ENCODE peak calls at places on chromosomes 7 and 10, in four cellular contexts. K is A549, O is adrenal gland, Y is GM12892. J is an unnamed sample.

GRCh38 chr7:130201796-130202195 is 3.4 kb downstream of the TMEM209 start:
- DNase-seq in K (no peak), O (peak), Y (no peak), J (no peak)

GRCh38 chr7:3194501-3195141 is 106.4 kb upstream of the SDK1 start:
- DNase-seq in K (peak), O (no peak), Y (no peak), J (peak)

GRCh38 chr10:31647861-31648260 is 280.8 kb downstream of the ARHGAP12 start:
- DNase-seq in K (no peak), O (no peak), Y (no peak), J (no peak)

GRCh38 chr7:78134256-78134655 is 335.7 kb downstream of the PHTF2 start:
- DNase-seq in K (peak), O (no peak), Y (no peak), J (no peak)

GRCh38 chr10:6067457-6067856 is 5.3 kb upstream of the IL2RA start:
- DNase-seq in K (no peak), O (no peak), Y (no peak), J (no peak)

GRCh38 chr7:144830024-144830785 is 5.6 kb downstream of the TPK1 start:
- DNase-seq in K (no peak), O (no peak), Y (no peak), J (no peak)

GRCh38 chr10:88865281-88865876 is 13.7 kb upstream of the ANKRD22 start:
- DNase-seq in K (no peak), O (no peak), Y (no peak), J (no peak)

GRCh38 chr7:102993532-102994029 is 80.8 kb downstream of the LRRC17 start:
- DNase-seq in K (no peak), O (no peak), Y (no peak), J (no peak)

GRCh38 chr10:130358981-130359650 is 222.9 kb downstream of the GLRX3 start:
- DNase-seq in K (no peak), O (no peak), Y (no peak), J (no peak)

GRCh38 chr10:1180071-1180730 is 124.0 kb downstream of the WDR37 start:
- DNase-seq in K (no peak), O (no peak), Y (no peak), J (no peak)

GRCh38 chr7:26525413-26526287 is 234.0 kb downstream of the SNX10 start:
- DNase-seq in K (no peak), O (no peak), Y (no peak), J (no peak)

GRCh38 chr7:37690206-37690605 is 6.6 kb downstream of the GPR141 start:
- DNase-seq in K (no peak), O (no peak), Y (no peak), J (no peak)

GRCh38 chr7:141128931-141129330 is 55.1 kb downstream of the TMEM178B start:
- DNase-seq in K (no peak), O (no peak), Y (no peak), J (no peak)

GRCh38 chr10:38027992-38028391 is 17.5 kb downstream of the ZNF33A start:
- DNase-seq in K (no peak), O (no peak), Y (no peak), J (no peak)

GRCh38 chr10:132882481-132882951 is 59.9 kb downstream of the CFAP46 start:
- DNase-seq in K (no peak), O (no peak), Y (no peak), J (no peak)

GRCh38 chr7:42222119-42222518 is 14.9 kb downstream of the GLI3 start:
- DNase-seq in K (no peak), O (no peak), Y (no peak), J (no peak)

GRCh38 chr7:106462365-106462859 is 177.6 kb upstream of the NAMPT start:
- DNase-seq in K (no peak), O (no peak), Y (no peak), J (no peak)

GRCh38 chr7:154202002-154202401 is 149.8 kb downstream of the DPP6 start:
- DNase-seq in K (no peak), O (no peak), Y (no peak), J (no peak)

GRCh38 chr7:139582671-139583155 is 59.2 kb downstream of the CLEC2L start:
- DNase-seq in K (no peak), O (no peak), Y (no peak), J (no peak)

GRCh38 chr10:101066146-101066889 is 4.5 kb downstream of the KAZALD1 start:
- DNase-seq in K (peak), O (no peak), Y (peak), J (peak)

GRCh38 chr10:124632064-124632531 is 112.1 kb downstream of the FAM53B start:
- DNase-seq in K (no peak), O (no peak), Y (no peak), J (no peak)

GRCh38 chr10:49471532-49471931 is 67.4 kb downstream of the ERCC6 start:
- DNase-seq in K (no peak), O (no peak), Y (no peak), J (no peak)

GRCh38 chr10:25175527-25176420 is 973 bp downstream of the GPR158 start:
- DNase-seq in K (no peak), O (peak), Y (no peak), J (peak)

GRCh38 chr10:90064295-90064694 is 362.9 kb downstream of the KIF20B start:
- DNase-seq in K (no peak), O (no peak), Y (no peak), J (no peak)

GRCh38 chr7:29510028-29510427 is 53.6 kb upstream of the PRR15 start:
- DNase-seq in K (no peak), O (no peak), Y (no peak), J (no peak)

GRCh38 chr7:19958309-19958896 is 185.0 kb upstream of the TMEM196 start:
- DNase-seq in K (peak), O (no peak), Y (no peak), J (no peak)

GRCh38 chr10:122301055-122301810 is 30.1 kb downstream of the BTBD16 start:
- DNase-seq in K (no peak), O (no peak), Y (no peak), J (no peak)

GRCh38 chr10:91409869-91410637 is at the start of gene HECTD2:
- DNase-seq in K (peak), O (peak), Y (peak), J (peak)

GRCh38 chr10:107275806-107276205 is 111.3 kb upstream of the SORCS1 start:
- DNase-seq in K (no peak), O (no peak), Y (no peak), J (no peak)

GRCh38 chr7:35624299-35625186 is 70.4 kb downstream of the HERPUD2 start:
- DNase-seq in K (peak), O (peak), Y (peak), J (peak)

GRCh38 chr7:46175221-46175620 is 254.1 kb upstream of the IGFBP3 start:
- DNase-seq in K (no peak), O (no peak), Y (no peak), J (no peak)

DNA sequence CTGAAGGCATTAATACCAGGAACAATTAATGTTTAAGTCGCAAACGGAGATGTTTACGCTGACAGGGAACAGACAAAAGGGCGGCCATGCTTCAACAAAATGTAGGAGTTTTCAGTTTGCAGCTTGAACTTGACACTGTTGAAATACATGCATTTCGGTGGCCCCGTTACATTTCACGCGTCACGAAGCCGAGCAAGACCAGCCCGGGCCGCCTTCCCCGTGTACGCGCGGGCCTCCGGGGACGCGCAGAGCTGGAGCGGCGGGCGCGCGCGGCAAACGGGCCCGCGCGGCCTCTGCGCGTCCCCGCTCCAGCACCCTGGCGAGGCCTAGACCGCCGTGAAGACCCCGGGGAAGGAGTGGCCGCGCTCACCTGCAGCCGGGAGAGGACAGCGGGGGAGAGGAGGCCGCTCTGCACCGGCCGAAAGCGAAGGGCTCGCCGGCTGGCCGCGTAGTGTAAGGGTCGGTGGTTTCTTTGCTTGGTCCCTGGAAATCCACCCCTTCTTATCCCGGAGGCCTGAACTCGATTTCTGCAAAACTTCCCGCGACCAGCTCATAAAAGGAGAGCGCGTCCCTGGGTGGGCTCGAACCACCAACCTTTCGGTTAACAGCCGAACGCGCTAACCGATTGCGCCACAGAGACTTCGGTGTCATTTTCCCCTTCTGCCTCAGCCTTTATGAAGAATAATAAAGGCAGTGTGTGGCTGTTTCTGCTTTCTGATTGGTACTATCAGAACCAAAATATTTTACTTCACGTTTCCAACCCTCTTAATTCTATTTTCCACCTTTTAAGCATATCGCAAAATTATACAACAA is 11.3 kb upstream of the EBLN1 start:
- DNase-seq in K (peak), O (peak), Y (peak), J (peak)
- TF ChIP-seq POLR2A in K (peak), O (peak), Y (peak), J (no peak)

GRCh38 chr10:79068562-79069324 is at the start of gene ZMIZ1:
- DNase-seq in K (peak), O (peak), Y (peak), J (peak)
- TF ChIP-seq POLR2A in K (peak), O (peak), Y (no peak), J (peak)

DNA sequence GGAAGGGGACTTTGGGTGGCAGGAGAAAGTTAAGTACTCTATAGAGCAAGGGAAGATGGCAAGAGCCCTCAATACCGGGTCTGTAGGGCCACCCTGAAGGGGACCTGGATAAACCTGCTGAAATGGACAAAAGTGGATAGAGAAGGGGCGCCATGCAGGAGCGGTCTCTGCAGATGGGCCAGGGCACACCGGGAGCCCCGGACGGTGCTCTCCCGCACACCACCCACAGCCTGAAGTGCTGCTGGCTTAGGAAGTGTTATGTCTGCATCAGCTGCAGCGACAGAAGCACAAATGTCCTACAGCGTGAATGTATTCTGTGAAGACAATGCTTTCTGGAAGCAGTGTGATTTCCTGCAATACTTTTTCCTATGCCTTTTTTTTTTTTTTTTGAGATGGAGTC is 37.7 kb downstream of the BRI3 start:
- DNase-seq in K (no peak), O (no peak), Y (no peak), J (no peak)
- TF ChIP-seq POLR2A in K (no peak), O (no peak), Y (no peak), J (no peak)

GRCh38 chr10:104255244-104255981 is 721 bp downstream of the GSTO1 start:
- DNase-seq in K (peak), O (no peak), Y (no peak), J (no peak)

GRCh38 chr10:104253106-104253505 is 1.6 kb upstream of the GSTO1 start:
- DNase-seq in K (no peak), O (no peak), Y (no peak), J (no peak)

GRCh38 chr10:104256335-104257080 is 1.8 kb downstream of the GSTO1 start:
- DNase-seq in K (no peak), O (no peak), Y (no peak), J (no peak)

GRCh38 chr10:104253576-104254410 is 899 bp upstream of the GSTO1 start:
- DNase-seq in K (no peak), O (no peak), Y (no peak), J (no peak)

DNA sequence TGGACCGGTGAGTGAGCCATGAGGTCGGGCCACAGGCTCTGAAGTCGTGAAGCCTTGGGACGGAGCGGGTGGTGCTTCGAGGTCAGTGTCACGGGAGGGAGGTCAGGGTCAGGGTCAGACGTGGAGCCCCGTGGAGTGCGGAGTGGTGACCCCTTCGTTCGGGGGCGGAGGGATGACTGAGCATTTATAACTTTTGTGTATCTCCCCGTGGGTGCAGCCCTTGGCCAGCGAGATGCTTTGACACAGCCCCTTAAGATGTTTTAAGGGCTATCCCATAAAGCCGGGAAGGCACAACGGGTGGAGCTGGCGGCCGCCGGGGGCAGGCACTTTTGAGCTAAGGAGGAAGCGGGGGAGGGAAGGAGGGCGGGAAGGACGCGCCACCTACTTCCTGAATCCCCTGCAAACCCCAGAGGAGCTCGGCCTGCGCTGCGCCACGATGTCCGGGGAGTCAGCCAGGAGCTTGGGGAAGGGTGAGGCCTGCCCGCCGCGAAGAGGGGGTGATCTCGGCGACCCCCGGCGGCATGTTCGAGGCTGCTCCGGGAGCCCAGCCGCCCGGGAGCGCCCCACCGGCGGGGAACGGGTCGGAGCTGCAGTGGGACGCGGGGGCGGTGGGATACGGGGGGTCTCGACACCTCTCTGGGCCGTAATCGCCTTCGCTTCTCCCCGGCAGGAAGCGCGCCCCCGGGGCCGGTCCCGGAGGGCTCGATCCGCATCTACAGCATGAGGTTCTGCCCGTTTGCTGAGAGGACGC is at the start of gene GSTO1:
- DNase-seq in K (peak), O (peak), Y (peak), J (peak)
- TF ChIP-seq POLR2A in K (peak), O (no peak), Y (peak), J (no peak)

GRCh38 chr10:110357252-110357780 is 52.6 kb upstream of the SMNDC1 start:
- DNase-seq in K (no peak), O (no peak), Y (peak), J (no peak)
- TF ChIP-seq POLR2A in K (no peak), O (no peak), Y (peak), J (no peak)

GRCh38 chr10:116849271-116850057 is at the start of gene ENO4:
- DNase-seq in K (peak), O (peak), Y (peak), J (peak)
- TF ChIP-seq POLR2A in K (peak), O (no peak), Y (no peak), J (peak)

DNA sequence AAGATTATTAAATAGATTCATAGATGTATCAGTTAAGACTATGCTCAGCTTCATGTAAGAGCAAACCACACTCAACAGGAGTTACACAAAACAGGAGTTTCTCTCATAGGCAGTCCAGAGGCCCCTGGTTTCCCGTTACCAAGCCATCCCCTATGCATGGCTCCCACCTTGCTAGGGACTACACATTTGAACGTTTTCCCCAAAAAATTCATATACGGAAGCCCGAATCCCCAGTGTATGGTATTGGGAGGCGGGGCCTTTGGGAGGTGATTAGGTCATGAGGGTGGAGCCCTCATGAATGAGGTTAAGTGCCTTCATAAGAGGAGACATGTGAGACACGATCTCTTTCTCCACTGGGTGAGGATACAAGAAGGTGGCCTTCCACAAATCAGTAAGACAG is 29.1 kb downstream of the RSU1 start:
- DNase-seq in K (no peak), O (no peak), Y (no peak), J (no peak)
- TF ChIP-seq POLR2A in K (no peak), O (no peak), Y (no peak), J (no peak)

GRCh38 chr10:60778978-60779668 is 845 bp downstream of the CDK1 start:
- DNase-seq in K (no peak), O (no peak), Y (no peak), J (no peak)

GRCh38 chr10:60777696-60778213 is 523 bp upstream of the CDK1 start:
- DNase-seq in K (no peak), O (no peak), Y (no peak), J (no peak)

GRCh38 chr10:60781678-60782077 is 3.4 kb downstream of the CDK1 start:
- DNase-seq in K (no peak), O (no peak), Y (no peak), J (no peak)

DNA sequence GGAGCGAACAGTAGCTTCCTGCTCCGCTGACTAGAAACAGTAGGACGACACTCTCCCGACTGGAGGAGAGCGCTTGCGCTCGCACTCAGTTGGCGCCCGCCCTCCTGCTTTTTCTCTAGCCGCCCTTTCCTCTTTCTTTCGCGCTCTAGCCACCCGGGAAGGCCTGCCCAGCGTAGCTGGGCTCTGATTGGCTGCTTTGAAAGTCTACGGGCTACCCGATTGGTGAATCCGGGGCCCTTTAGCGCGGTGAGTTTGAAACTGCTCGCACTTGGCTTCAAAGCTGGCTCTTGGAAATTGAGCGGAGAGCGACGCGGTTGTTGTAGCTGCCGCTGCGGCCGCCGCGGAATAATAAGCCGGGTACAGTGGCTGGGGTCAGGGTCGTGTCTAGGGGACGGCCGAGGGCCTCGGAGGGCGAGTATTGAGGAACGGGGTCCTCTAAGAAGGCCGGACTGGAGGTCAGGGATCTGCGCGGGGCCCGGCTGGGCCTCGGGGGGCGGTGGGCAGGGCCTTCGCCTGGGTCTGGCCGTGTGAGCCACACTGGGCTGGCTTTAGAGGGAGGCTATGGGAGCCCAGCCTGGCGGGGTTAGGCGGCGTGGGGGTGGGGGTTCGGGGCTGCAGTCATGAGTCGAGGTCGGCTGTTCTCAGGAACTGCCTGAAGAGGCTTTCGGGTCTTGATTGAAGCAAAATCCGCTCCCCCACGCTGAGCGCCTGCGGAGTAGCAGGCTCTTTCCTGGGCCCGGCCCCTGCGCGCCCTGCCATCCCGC is at the start of gene CDK1:
- DNase-seq in K (peak), O (peak), Y (peak), J (peak)
- TF ChIP-seq POLR2A in K (peak), O (no peak), Y (peak), J (peak)

DNA sequence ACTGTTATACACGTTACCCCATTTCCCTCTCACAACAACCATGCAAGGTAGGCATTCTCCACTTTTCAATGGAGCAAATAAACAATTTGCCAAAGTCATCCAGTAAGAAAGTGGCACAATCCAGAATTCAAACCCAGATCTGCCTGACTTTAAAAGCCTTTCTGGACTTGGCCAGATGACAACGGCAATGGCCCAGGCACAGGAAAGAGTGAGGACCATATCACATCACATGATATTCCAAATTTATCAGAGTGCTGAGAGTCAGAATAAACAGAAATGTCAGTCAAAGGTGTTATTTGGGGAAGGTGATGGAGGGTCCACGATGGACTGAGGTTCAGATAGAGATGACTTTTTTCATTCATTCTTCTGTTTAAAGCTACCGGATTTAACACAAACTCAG is 48.0 kb downstream of the CALD1 start:
- DNase-seq in K (no peak), O (no peak), Y (no peak), J (no peak)
- TF ChIP-seq POLR2A in K (no peak), O (no peak), Y (no peak), J (no peak)

J was measured in H1.